ENCODE peak calls at places on chromosomes 3 and 15, in eight cellular contexts. D is IMR-90, J is HepG2, C is dorsolateral prefrontal cortex, I is astrocyte, F is gastrocnemius medialis, Y is astrocyte of the spinal cord, B is heart left ventricle. A is an unnamed sample.

GRCh38 chr15:79140846-79141570 is 50.4 kb upstream of the RASGRF1 start:
- DNase-seq in Y (no peak), I (no peak), J (no peak), C (no peak), B (no peak), D (no peak), F (no peak), A (no peak)

GRCh38 chr15:23565395-23566069 is at the start of gene MKRN3:
- DNase-seq in J (peak), C (no peak), I (peak), D (peak), F (no peak), Y (peak), B (no peak), A (peak)

GRCh38 chr3:179732661-179733348 is 80.0 kb downstream of the USP13 start:
- DNase-seq in B (peak), Y (no peak), D (no peak), J (peak), I (no peak), F (peak), C (no peak), A (no peak)

GRCh38 chr3:46692566-46692983 is 904 bp downstream of the ALS2CL start:
- DNase-seq in F (peak), B (no peak), Y (no peak), C (no peak), J (no peak), I (peak), D (no peak), A (no peak)

GRCh38 chr15:80590772-80591355 is 104.2 kb upstream of the ABHD17C start:
- DNase-seq in D (no peak), Y (no peak), C (no peak), B (no peak), F (no peak), J (no peak), I (no peak), A (no peak)

GRCh38 chr3:176505878-176506621 is 691.2 kb downstream of the TBL1XR1 start:
- DNase-seq in F (no peak), B (no peak), C (no peak), I (no peak), D (no peak), Y (no peak), J (no peak), A (no peak)

GRCh38 chr15:31279221-31280036 is 47.2 kb upstream of the KLF13 start:
- DNase-seq in C (peak), I (no peak), D (no peak), F (no peak), J (no peak), B (peak), Y (no peak), A (no peak)

GRCh38 chr3:171181907-171182690 is 155.6 kb upstream of the SLC2A2 start:
- DNase-seq in F (no peak), D (peak), B (no peak), I (peak), J (no peak), Y (no peak), C (no peak), A (no peak)

GRCh38 chr15:80545078-80545477 is 140.9 kb downstream of the ARNT2 start:
- DNase-seq in F (no peak), D (no peak), Y (no peak), I (no peak), J (no peak), C (no peak), B (no peak), A (no peak)

GRCh38 chr3:53846134-53846850 is at the start of the genes CHDH and IL17RB:
- DNase-seq in I (no peak), F (peak), B (peak), Y (no peak), J (peak), C (peak), D (no peak), A (peak)

GRCh38 chr3:46715507-46716175 is 2.0 kb downstream of the PRSS50 start:
- DNase-seq in F (no peak), C (peak), Y (no peak), D (no peak), B (no peak), J (no peak), I (no peak), A (no peak)

GRCh38 chr3:150545419-150546225 is 674 bp downstream of the SERP1 start:
- DNase-seq in J (peak), B (no peak), I (peak), F (peak), D (no peak), Y (no peak), C (no peak), A (no peak)

GRCh38 chr3:27633224-27633545 is 88.9 kb downstream of the EOMES start:
- DNase-seq in C (no peak), F (no peak), J (peak), D (peak), I (peak), B (no peak), Y (no peak), A (no peak)

GRCh38 chr3:71785594-71786472 is 885 bp upstream of the PROK2 start:
- DNase-seq in J (no peak), Y (no peak), I (no peak), D (no peak), C (no peak), B (no peak), F (no peak), A (no peak)
- H3K4me3 ChIP-seq in J (no peak), Y (no peak), I (no peak), D (no peak), C (peak), B (no peak), F (peak), A (no peak)

GRCh38 chr3:111862974-111863373 is 3.9 kb downstream of the PHLDB2 start:
- DNase-seq in Y (no peak), I (no peak), C (no peak), D (no peak), B (no peak), F (no peak), J (no peak), A (no peak)

GRCh38 chr3:111859974-111860859 is 1.2 kb downstream of the PHLDB2 start:
- DNase-seq in J (peak), D (peak), C (no peak), I (peak), Y (peak), B (peak), F (peak), A (peak)

GRCh38 chr3:111862415-111862814 is 3.4 kb downstream of the PHLDB2 start:
- DNase-seq in Y (no peak), D (no peak), F (no peak), C (no peak), J (no peak), I (no peak), B (no peak), A (no peak)

GRCh38 chr3:111859061-111859973 is at the start of gene PHLDB2:
- DNase-seq in C (no peak), D (peak), B (peak), J (peak), I (peak), F (peak), Y (peak), A (no peak)

DNA sequence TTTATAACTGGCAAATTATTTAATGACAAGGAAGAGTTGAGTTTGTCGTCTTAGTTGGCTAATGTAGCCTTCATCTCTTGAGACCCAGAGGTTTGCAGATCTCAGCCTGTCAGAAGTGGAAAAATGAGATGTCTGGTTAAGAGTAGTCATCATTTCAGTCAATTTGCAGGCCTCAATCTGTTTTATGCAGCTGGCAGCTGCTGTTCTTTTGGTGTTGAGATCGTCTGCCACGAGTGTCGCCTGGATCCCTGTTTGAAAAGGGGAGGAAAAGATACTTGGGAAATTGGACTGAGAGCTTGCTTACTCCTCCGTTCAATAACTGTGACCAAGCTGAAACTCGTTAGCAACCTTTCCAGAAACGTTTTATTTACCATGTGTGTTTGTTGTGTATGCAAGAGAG is 2.3 kb downstream of the PHLDB2 start:
- DNase-seq in I (no peak), Y (peak), J (no peak), F (peak), B (no peak), D (no peak), C (no peak), A (no peak)
- H3K4me3 ChIP-seq in I (peak), Y (peak), J (no peak), F (peak), B (peak), D (peak), C (no peak), A (no peak)

DNA sequence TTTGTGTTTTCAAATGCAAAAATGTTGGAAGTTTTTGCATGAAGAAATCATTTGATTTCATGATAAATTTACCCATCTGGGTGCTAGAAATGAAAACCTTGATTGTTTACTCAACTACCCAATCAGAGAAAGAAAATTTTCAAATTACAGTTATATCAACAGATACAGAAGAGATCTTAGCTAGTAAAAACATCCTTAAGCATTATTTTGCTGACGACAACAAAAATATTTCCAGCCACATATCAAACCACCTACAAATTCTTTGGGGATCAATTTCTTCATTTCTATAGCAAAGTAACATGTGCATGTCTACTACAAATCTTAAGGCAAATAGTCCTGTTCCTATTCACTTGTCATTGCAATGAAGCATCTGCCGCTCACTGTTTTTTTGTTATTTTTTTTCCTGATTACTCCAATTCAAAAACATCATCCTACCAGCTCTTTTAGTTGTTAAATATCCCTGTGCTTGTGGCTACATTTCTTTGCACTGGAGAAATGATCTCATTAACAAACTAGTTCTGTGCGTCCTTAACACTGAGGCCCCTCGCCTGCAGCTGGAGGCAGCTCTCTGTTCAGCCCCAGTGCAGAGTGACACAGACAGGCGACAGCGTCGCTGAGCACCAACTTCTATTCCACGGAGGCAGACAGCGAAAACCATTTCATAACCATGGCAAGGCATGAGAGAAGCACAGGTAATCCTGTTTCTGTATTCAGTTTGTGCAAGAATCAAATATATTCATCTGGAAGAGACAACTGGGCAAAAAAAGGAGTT is 530.4 kb downstream of the ZIC1 start:
- DNase-seq in I (peak), Y (peak), J (no peak), C (peak), B (no peak), D (no peak), F (no peak), A (no peak)
- H3K4me3 ChIP-seq in I (peak), Y (peak), J (no peak), C (peak), B (peak), D (no peak), F (peak), A (no peak)

GRCh38 chr3:128177865-128178264 is 24.6 kb downstream of the EEFSEC start:
- DNase-seq in Y (no peak), D (no peak), I (no peak), F (no peak), J (no peak), C (no peak), B (no peak), A (no peak)
- H3K4me3 ChIP-seq in Y (no peak), D (no peak), I (no peak), F (no peak), J (no peak), C (no peak), B (no peak), A (no peak)

DNA sequence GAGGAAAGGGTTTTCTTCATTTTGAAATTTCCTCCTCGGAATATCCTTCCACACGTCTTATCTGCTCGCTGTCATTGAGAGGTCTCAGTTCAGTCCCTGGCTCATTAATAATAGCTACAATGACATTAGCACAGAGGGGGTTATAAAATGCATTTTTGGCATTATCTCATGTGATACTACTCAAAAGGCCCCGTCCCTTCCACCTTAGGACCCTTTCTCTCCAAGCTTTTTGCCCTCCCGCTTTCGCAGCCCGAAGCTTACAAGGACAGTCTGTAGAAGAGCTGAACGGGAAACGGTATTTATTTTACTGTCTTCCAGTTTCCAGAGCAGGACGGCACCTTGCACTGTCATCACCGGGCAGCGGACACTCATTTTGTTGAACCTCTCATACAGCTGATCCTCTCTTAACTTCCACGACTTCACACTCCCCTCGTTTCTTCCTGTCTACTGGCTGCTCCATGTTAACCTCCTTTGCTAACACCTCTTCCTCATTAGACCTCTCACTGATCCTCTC is 5.6 kb upstream of the PLEKHO2 start:
- DNase-seq in J (no peak), C (no peak), F (no peak), B (no peak), Y (no peak), D (no peak), I (no peak), A (no peak)
- H3K4me3 ChIP-seq in J (no peak), C (peak), F (peak), B (peak), Y (no peak), D (peak), I (no peak), A (no peak)

GRCh38 chr15:60480149-60480548 is 1.2 kb upstream of the ICE2 start:
- DNase-seq in I (no peak), D (no peak), B (no peak), F (no peak), J (no peak), C (no peak), Y (no peak), A (no peak)
- H3K4me3 ChIP-seq in I (no peak), D (no peak), B (no peak), F (no peak), J (no peak), C (no peak), Y (no peak), A (no peak)

GRCh38 chr3:58494107-58494506 is 2.2 kb downstream of the KCTD6 start:
- DNase-seq in B (no peak), D (no peak), C (no peak), J (no peak), I (no peak), Y (no peak), F (no peak), A (no peak)

GRCh38 chr3:58495101-58495500 is 3.2 kb downstream of the KCTD6 start:
- DNase-seq in I (peak), D (peak), J (no peak), F (no peak), B (no peak), Y (no peak), C (no peak), A (no peak)

GRCh38 chr3:58492385-58492970 is 582 bp downstream of the KCTD6 start:
- DNase-seq in I (no peak), F (no peak), D (no peak), Y (no peak), B (no peak), J (no peak), C (no peak), A (no peak)

GRCh38 chr3:58497074-58497473 is 5.2 kb downstream of the KCTD6 start:
- DNase-seq in D (no peak), C (no peak), I (peak), B (no peak), Y (peak), J (no peak), F (no peak), A (no peak)

GRCh38 chr3:58496206-58496605 is 4.3 kb downstream of the KCTD6 start:
- DNase-seq in C (no peak), F (no peak), Y (no peak), I (no peak), B (no peak), D (no peak), J (no peak), A (no peak)
- H3K4me3 ChIP-seq in C (peak), F (no peak), Y (no peak), I (no peak), B (no peak), D (no peak), J (no peak), A (no peak)